ENCODE peak calls at places on chromosomes 2 and 18, in seven cellular contexts. D is GM04504; E is HT1080; P is fibroblast of lung; Y is GM04503; H is B cell; K is activated CD4-positive, alpha-beta memory T cell treated with anti-CD3 and anti-CD28 coated beads, Interleukin-2, amount 10 ng/mL, durations not matched to agents 7 days and 5 days. V is an unnamed sample.

GRCh38 chr2:74945783-74946165 is 12.7 kb upstream of the POLE4 start:
- DNase-seq in D (no peak), Y (no peak), E (no peak), H (no peak), K (no peak), P (peak), V (no peak)

GRCh38 chr2:239359194-239359912 is 41.5 kb downstream of the HDAC4 start:
- DNase-seq in E (no peak), H (no peak), D (no peak), Y (no peak), P (no peak), K (no peak), V (no peak)

GRCh38 chr2:240326886-240327285 is 108.6 kb upstream of the GPC1 start:
- DNase-seq in D (no peak), K (no peak), Y (no peak), E (no peak), H (no peak), P (no peak), V (no peak)

GRCh38 chr2:231709636-231709980 is 1.3 kb downstream of the PTMA start:
- DNase-seq in D (no peak), H (no peak), E (no peak), P (no peak), K (peak), Y (no peak), V (no peak)

GRCh38 chr18:7467708-7468466 is 99.2 kb upstream of the PTPRM start:
- DNase-seq in K (no peak), E (peak), P (peak), H (no peak), Y (no peak), D (no peak), V (no peak)

GRCh38 chr2:235421618-235422017 is 72.2 kb upstream of the AGAP1 start:
- DNase-seq in D (no peak), P (no peak), H (no peak), E (no peak), Y (no peak), K (no peak), V (no peak)

GRCh38 chr2:168441214-168441872 is 14.7 kb upstream of the CERS6 start:
- DNase-seq in E (no peak), Y (no peak), K (no peak), H (no peak), P (no peak), D (no peak), V (no peak)

GRCh38 chr2:154707994-154708393 is 9.5 kb downstream of the KCNJ3 start:
- DNase-seq in D (no peak), P (no peak), Y (no peak), E (no peak), H (no peak), K (no peak), V (no peak)

GRCh38 chr2:237743024-237743423 is 55.6 kb upstream of the RBM44 start:
- DNase-seq in D (no peak), P (no peak), H (no peak), K (no peak), E (no peak), Y (no peak), V (no peak)

GRCh38 chr18:31206787-31207381 is 44.2 kb upstream of the DSC1 start:
- DNase-seq in E (peak), H (no peak), P (peak), D (no peak), Y (no peak), K (no peak), V (peak)

GRCh38 chr18:47677952-47678351 is 252.5 kb downstream of the SMAD2 start:
- DNase-seq in P (no peak), D (no peak), Y (no peak), H (peak), K (no peak), E (no peak), V (no peak)

GRCh38 chr2:176392744-176393414 is 123.6 kb downstream of the MTX2 start:
- DNase-seq in Y (no peak), K (no peak), H (no peak), E (no peak), P (no peak), D (no peak), V (no peak)

GRCh38 chr2:151423760-151424159 is 14.1 kb downstream of the RIF1 start:
- DNase-seq in H (no peak), E (no peak), D (no peak), Y (no peak), P (no peak), K (no peak), V (no peak)

GRCh38 chr2:102618452-102619413 is 620 bp upstream of the SLC9A2 start:
- DNase-seq in E (no peak), D (no peak), P (peak), K (no peak), H (peak), Y (no peak), V (no peak)

GRCh38 chr18:7572837-7573236 is 5.7 kb downstream of the PTPRM start:
- DNase-seq in D (no peak), H (no peak), E (peak), P (no peak), K (no peak), Y (no peak), V (no peak)

GRCh38 chr2:197873293-197873701 is 68.9 kb downstream of the PLCL1 start:
- DNase-seq in D (peak), P (peak), E (peak), H (no peak), K (no peak), Y (no peak), V (no peak)

V was measured in kidney glomerular epithelial cell.